ENCODE peak calls at places on chromosomes 11 and 22, in seven cellular contexts. J is transverse colon, F is fibroblast of lung, O is body of pancreas, W is brain microvascular endothelial cell, Y is HCT116, M is mammary epithelial cell. Z is an unnamed sample.
A peak's percentile ranks its signal among the peaks of the same experiment; 100 is the strongest.

GRCh38 chr11:7278314-7278917 is 26.7 kb downstream of the SYT9 start:
- DNase-seq in J (no peak), F (peak; percentile 15), O (peak; percentile 14), M (peak; percentile 15), W (peak; percentile 40), Y (peak; percentile 24), Z (no peak)

GRCh38 chr11:35661539-35661938 is 1.0 kb upstream of the TRIM44 start:
- DNase-seq in W (no peak), J (no peak), M (no peak), Y (no peak), F (no peak), O (no peak), Z (no peak)

GRCh38 chr11:102967497-102967896 is 12.0 kb upstream of the MMP13 start:
- DNase-seq in Y (no peak), F (no peak), W (no peak), M (no peak), J (no peak), O (no peak), Z (no peak)

GRCh38 chr11:102478660-102479245 is 26.2 kb upstream of the TMEM123 start:
- DNase-seq in Y (no peak), W (no peak), M (no peak), O (no peak), J (no peak), F (no peak), Z (no peak)

GRCh38 chr11:126679033-126679432 is 321.5 kb downstream of the KIRREL3 start:
- DNase-seq in W (no peak), F (no peak), Y (no peak), M (no peak), J (no peak), O (no peak), Z (no peak)

GRCh38 chr22:39943366-39943765 is 16.8 kb upstream of the TMA7B start:
- DNase-seq in O (no peak), J (no peak), W (no peak), Y (no peak), F (no peak), M (no peak), Z (peak; percentile 18)

GRCh38 chr11:9775393-9775780 is 111.5 kb downstream of the SWAP70 start:
- DNase-seq in M (no peak), W (no peak), F (no peak), J (no peak), O (no peak), Y (no peak), Z (no peak)

GRCh38 chr11:112785104-112785503 is 176.1 kb upstream of the NCAM1 start:
- DNase-seq in J (no peak), O (no peak), M (no peak), Y (no peak), F (peak; percentile 83), W (no peak), Z (no peak)

GRCh38 chr11:33701831-33702230 is 1.2 kb upstream of the C11orf91 start:
- DNase-seq in O (no peak), F (peak; percentile 76), M (peak; percentile 91), J (no peak), W (peak; percentile 87), Y (no peak), Z (no peak)

GRCh38 chr11:31768744-31769143 is 42.4 kb downstream of the PAX6 start:
- DNase-seq in W (no peak), Y (no peak), J (no peak), M (no peak), O (no peak), F (no peak), Z (no peak)

GRCh38 chr11:117303101-117303500 is 12.0 kb downstream of the BACE1-AS start:
- DNase-seq in F (no peak), O (no peak), M (no peak), J (no peak), Y (no peak), W (no peak), Z (no peak)

GRCh38 chr11:19821993-19822392 is 109.4 kb downstream of the NAV2 start:
- DNase-seq in J (no peak), Y (no peak), M (no peak), W (no peak), O (no peak), F (no peak), Z (no peak)

GRCh38 chr11:44028816-44029506 is 18.8 kb upstream of the ACCSL start:
- DNase-seq in F (no peak), O (no peak), M (no peak), J (no peak), W (no peak), Y (no peak), Z (no peak)

GRCh38 chr11:94675239-94675638 is 92.9 kb upstream of the AMOTL1 start:
- DNase-seq in F (no peak), M (peak; percentile 91), Y (no peak), O (no peak), J (no peak), W (no peak), Z (no peak)

GRCh38 chr22:40040927-40041326 is 46.2 kb downstream of the FAM83F start:
- DNase-seq in F (no peak), J (peak; percentile 27), O (no peak), Y (no peak), W (peak; percentile 47), M (peak; percentile 67), Z (no peak)

GRCh38 chr11:79902493-79902892 is 461.7 kb upstream of the TENM4 start:
- DNase-seq in J (no peak), Y (no peak), F (peak; percentile 11), W (peak; percentile 47), O (no peak), M (peak; percentile 51), Z (no peak)

GRCh38 chr11:72670041-72670440 is 4.2 kb downstream of the PDE2A start:
- DNase-seq in M (no peak), O (no peak), F (no peak), Y (no peak), J (no peak), W (no peak), Z (no peak)

GRCh38 chr11:128341280-128341679 is 246.1 kb downstream of the ETS1 start:
- DNase-seq in W (no peak), M (no peak), J (no peak), Y (no peak), F (no peak), O (no peak), Z (peak; percentile 67)

DNA sequence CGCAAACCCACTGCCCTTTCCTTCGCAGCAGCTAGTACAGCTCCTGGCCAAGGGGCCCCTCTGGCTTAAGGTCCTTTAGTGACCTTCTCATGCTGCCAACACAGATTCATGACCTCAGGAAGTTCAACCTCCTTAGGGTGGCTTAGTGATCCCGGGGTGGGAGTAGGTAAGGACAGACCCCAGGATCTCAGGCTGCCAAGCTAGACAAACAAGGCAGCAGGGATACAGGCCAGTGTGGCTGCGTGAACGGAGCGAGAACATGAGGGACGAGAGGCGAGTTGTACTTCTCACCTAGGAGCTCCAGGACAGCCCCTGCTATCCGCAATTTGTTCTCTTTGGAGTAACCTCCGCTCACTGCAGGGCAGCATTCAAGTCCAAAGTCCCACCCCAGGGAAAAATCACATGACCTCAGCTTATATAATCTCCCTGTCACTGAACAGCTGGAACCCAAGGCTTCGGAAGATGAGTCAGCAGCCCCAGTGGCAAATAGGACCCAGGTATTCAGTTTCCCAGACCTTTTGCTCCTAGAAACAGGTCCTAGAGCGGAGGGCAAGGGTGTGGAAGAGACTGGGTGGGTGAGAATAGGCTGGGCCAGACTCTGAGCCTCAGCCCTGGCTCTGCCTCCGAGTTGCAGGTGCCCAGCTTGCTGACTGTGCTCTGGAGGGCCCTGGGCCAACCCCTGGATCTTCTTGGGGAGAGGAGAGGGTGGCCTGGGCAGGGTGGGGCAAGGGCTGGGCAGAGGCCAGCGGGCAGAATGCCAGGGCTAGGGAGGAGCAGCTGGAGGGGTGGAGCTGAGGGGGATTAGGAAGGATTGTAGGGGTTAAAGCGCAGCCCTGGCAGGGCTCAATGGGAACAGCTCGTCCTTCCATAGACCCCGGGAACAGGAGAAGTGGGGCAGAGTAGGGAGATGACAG is 13.1 kb downstream of the USP2 start:
- DNase-seq in W (no peak), F (peak; percentile 23), Y (no peak), O (peak; percentile 73), J (peak; percentile 89), M (no peak), Z (no peak)
- H3K4me3 ChIP-seq in W (no peak overlapping the region), F (no peak overlapping the region), Y (no peak overlapping the region), O (no peak overlapping the region), J (no peak overlapping the region), M (no peak overlapping the region), Z (no peak overlapping the region)

GRCh38 chr11:129888451-129888850 is 6.9 kb downstream of the NFRKB start:
- DNase-seq in M (no peak), O (no peak), J (no peak), Y (no peak), F (no peak), W (no peak), Z (no peak)
- H3K36me3 ChIP-seq in M (peaks cover 50% of the 10 kb centered on the region), O (peaks cover 42% of the 10 kb centered on the region), J (peaks cover 65% of the 10 kb centered on the region), Y (peaks cover 70% of the 10 kb centered on the region), F (peaks cover 13% of the 10 kb centered on the region), W (peaks cover 67% of the 10 kb centered on the region), Z (peaks cover 37% of the 10 kb centered on the region)

GRCh38 chr22:25722223-25723015 is 19.6 kb upstream of the MYO18B start:
- DNase-seq in F (no peak), Y (no peak), O (no peak), W (no peak), J (no peak), M (no peak), Z (no peak)
- TF ChIP-seq CTCF in F (no peak), Y (no peak), O (no peak), W (no peak), J (no peak), M (no peak), Z (no peak)

DNA sequence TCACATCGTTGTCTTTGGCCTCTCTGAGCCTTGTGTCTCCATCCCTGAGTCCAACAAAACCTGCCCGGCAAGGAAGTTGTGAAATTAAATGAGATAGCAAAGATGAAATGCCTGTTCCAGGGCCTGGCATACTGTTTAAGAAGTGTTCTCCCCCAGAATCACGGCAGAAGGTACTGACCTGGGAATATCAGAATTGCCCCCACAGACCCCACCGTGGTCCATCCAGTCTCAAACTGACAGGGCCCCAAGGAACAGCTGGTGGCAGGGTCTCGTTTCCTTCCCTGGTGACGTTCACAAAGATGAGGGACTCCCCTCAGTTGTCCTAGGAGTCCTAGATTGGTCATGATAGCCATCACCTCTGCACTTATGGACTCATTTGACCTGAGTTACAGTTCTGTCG is 1.8 kb downstream of the PRDM11 start:
- DNase-seq in O (no peak), J (no peak), W (no peak), Y (no peak), F (no peak), M (no peak), Z (no peak)
- H3K4me3 ChIP-seq in O (no peak overlapping the region), J (peak overlapping the region; percentile 52), W (no peak overlapping the region), Y (peak overlapping the region; percentile 69), F (no peak overlapping the region), M (no peak overlapping the region), Z (no peak overlapping the region)

Z was measured in CD8-positive, alpha-beta T cell.